ENCODE peak calls at places on chromosomes 5 and 9, in six cellular contexts. M is CD8-positive, alpha-beta memory T cell; D is ascending aorta; V is SJSA1; I is IMR-90; R is SK-N-SH. U is an unnamed sample.

GRCh38 chr5:151199581-151200185 is 24.2 kb downstream of the CCDC69 start:
- DNase-seq in M (no peak), D (no peak), V (no peak), I (no peak), R (no peak), U (no peak)

GRCh38 chr9:137349471-137350033 is 47.5 kb upstream of the NRARP start:
- DNase-seq in M (no peak), D (no peak), V (no peak), I (no peak), R (peak; percentile 16), U (no peak)

GRCh38 chr5:56951131-56951945 is 585 bp downstream of the MIER3 start:
- DNase-seq in M (peak; percentile 9), D (no peak), V (peak; percentile 45), I (no peak), R (peak; percentile 82), U (no peak)

GRCh38 chr5:125612356-125613149 is 810.7 kb upstream of the GRAMD2B start:
- DNase-seq in M (no peak), D (no peak), V (no peak), I (no peak), R (no peak), U (no peak)

GRCh38 chr5:43652537-43653302 is 49.7 kb downstream of the NNT start:
- DNase-seq in M (no peak), D (no peak), V (no peak), I (no peak), R (no peak), U (no peak)

GRCh38 chr9:126389958-126390357 is 63.3 kb downstream of the MVB12B start:
- DNase-seq in M (no peak), D (no peak), V (no peak), I (no peak), R (no peak), U (no peak)

GRCh38 chr5:103907001-103907400 is 344.4 kb upstream of the NUDT12 start:
- DNase-seq in M (no peak), D (no peak), V (no peak), I (no peak), R (no peak), U (no peak)

GRCh38 chr9:87554177-87554940 is 56.7 kb downstream of the DAPK1 start:
- DNase-seq in M (no peak), D (no peak), V (no peak), I (no peak), R (no peak), U (no peak)

GRCh38 chr9:127966416-127967150 is 14.2 kb downstream of the EEIG1 start:
- DNase-seq in M (no peak), D (no peak), V (no peak), I (no peak), R (peak; percentile 57), U (no peak)

GRCh38 chr5:130066644-130067043 is 162.4 kb downstream of the CHSY3 start:
- DNase-seq in M (no peak), D (no peak), V (no peak), I (no peak), R (no peak), U (no peak)

GRCh38 chr9:105865315-105865714 is 171.0 kb downstream of the TMEM38B start:
- DNase-seq in M (no peak), D (no peak), V (no peak), I (no peak), R (no peak), U (no peak)

GRCh38 chr5:134511796-134512660 is 13.4 kb upstream of the JADE2 start:
- DNase-seq in M (no peak), D (no peak), V (peak; percentile 42), I (peak; percentile 63), R (no peak), U (no peak)

GRCh38 chr9:73153793-73154227 is 2.1 kb downstream of the ANXA1 start:
- DNase-seq in M (no peak), D (no peak), V (no peak), I (peak; percentile 28), R (no peak), U (no peak)

GRCh38 chr5:21143686-21144085 is 1155.7 kb upstream of the CDH18 start:
- DNase-seq in M (no peak), D (no peak), V (no peak), I (no peak), R (no peak), U (no peak)

GRCh38 chr5:38780950-38781349 is 64.9 kb upstream of the OSMR start:
- DNase-seq in M (no peak), D (no peak), V (peak; percentile 59), I (peak; percentile 66), R (no peak), U (no peak)

GRCh38 chr9:68651280-68651893 is 53.7 kb upstream of the PIP5K1B start:
- DNase-seq in M (no peak), D (no peak), V (no peak), I (no peak), R (no peak), U (no peak)

GRCh38 chr9:131657890-131658752 is 81.8 kb downstream of the RAPGEF1 start:
- DNase-seq in M (no peak), D (no peak), V (peak; percentile 85), I (peak; percentile 95), R (no peak), U (no peak)

GRCh38 chr9:131661954-131662621 is 77.8 kb downstream of the RAPGEF1 start:
- DNase-seq in M (peak; percentile 58), D (no peak), V (no peak), I (no peak), R (no peak), U (no peak)

GRCh38 chr9:131663288-131663687 is 76.6 kb downstream of the RAPGEF1 start:
- DNase-seq in M (no peak), D (no peak), V (no peak), I (no peak), R (peak; percentile 76), U (no peak)

GRCh38 chr9:131658753-131659129 is 81.1 kb downstream of the RAPGEF1 start:
- DNase-seq in M (no peak), D (no peak), V (no peak), I (no peak), R (no peak), U (no peak)

DNA sequence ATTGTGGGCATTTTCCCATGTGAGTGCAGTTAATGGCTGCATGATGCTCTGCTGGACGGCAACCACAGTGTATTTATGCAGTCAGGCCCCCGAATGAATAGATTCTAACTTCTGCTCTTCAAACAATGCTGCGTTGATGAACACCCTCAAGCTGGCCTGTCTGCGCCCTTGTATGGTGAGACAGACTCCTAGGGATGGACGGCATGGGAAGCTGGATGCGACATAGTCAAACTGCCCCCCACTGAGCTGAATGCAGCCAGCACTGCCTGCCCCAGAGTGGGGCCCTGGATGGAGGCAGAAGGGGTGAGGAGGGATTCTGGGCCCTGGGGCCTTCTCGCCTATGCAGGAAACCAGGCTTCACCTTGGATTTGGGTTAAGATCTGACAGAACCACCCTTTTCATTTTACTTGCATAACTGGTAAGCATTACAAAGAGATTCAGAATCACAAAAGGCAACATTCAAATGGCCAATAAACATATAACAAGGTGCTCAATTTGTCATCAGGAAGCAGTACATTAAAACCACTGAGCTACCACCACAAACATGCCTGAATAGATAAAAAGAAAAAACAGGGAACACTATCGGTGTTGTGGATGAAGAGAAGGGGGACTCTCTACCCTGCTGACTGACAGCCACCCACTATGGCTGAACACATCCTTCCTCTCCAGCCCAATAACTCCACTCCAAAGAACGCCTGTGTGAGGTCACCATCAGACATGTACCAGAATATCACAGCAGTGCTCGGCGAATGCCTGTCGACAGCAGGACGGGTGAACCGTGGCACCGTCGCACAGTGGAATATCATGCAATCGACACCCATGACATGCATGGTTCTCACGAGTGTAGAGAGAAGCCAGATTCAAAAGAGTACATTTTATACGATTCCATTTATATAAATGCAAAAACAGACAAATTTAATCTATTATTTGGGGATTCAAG is 79.1 kb downstream of the RAPGEF1 start:
- DNase-seq in M (no peak), D (no peak), V (peak; percentile 47), I (no peak), R (no peak), U (no peak)
- H3K4me3 ChIP-seq in M (no peak overlapping the region), D (no peak overlapping the region), V (no peak overlapping the region), I (no peak overlapping the region), R (no peak overlapping the region), U (no peak overlapping the region)

GRCh38 chr9:70601000-70601929 is 186.8 kb upstream of the KLF9 start:
- DNase-seq in M (no peak), D (peak; percentile 87), V (peak; percentile 98), I (peak; percentile 100), R (peak; percentile 70), U (no peak)

GRCh38 chr9:70600479-70600878 is 186.0 kb upstream of the KLF9 start:
- DNase-seq in M (no peak), D (no peak), V (no peak), I (peak; percentile 89), R (no peak), U (no peak)

GRCh38 chr9:70602364-70603019 is 188.0 kb upstream of the KLF9 start:
- DNase-seq in M (no peak), D (no peak), V (peak; percentile 78), I (peak; percentile 91), R (peak; percentile 66), U (peak; percentile 47)

GRCh38 chr9:70607329-70607728 is 192.9 kb upstream of the KLF9 start:
- DNase-seq in M (no peak), D (no peak), V (no peak), I (no peak), R (no peak), U (no peak)

DNA sequence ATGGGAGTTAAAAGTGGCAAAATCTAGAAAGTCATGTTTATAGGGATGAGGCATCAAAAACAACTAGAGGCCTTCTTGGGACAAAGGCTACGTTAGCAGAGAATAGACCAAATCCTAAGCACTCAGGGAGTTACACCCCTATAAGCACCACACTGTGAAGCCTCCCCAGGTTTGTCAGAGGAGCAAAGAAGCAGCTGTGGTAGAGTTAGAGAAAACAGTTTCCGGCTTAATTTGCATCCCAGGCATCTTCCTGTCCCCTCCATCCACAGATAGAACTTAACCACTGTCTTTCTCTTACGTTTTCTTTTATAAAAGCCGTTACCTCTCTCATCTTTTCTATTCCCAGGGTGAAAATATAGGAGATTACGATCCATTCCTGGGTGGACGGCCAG is 188.6 kb upstream of the KLF9 start:
- DNase-seq in M (no peak), D (no peak), V (no peak), I (no peak), R (no peak), U (no peak)
- H3K4me3 ChIP-seq in M (no peak overlapping the region), D (no peak overlapping the region), V (no peak overlapping the region), I (no peak overlapping the region), R (no peak overlapping the region), U (no peak overlapping the region)

GRCh38 chr9:34992376-34992951 is 2.9 kb downstream of the DNAJB5 start:
- DNase-seq in M (no peak), D (peak; percentile 86), V (peak; percentile 46), I (peak; percentile 94), R (no peak), U (no peak)
- H3K4me3 ChIP-seq in M (no peak overlapping the region), D (peak overlapping the region; percentile 81), V (no peak overlapping the region), I (no peak overlapping the region), R (no peak overlapping the region), U (no peak overlapping the region)

DNA sequence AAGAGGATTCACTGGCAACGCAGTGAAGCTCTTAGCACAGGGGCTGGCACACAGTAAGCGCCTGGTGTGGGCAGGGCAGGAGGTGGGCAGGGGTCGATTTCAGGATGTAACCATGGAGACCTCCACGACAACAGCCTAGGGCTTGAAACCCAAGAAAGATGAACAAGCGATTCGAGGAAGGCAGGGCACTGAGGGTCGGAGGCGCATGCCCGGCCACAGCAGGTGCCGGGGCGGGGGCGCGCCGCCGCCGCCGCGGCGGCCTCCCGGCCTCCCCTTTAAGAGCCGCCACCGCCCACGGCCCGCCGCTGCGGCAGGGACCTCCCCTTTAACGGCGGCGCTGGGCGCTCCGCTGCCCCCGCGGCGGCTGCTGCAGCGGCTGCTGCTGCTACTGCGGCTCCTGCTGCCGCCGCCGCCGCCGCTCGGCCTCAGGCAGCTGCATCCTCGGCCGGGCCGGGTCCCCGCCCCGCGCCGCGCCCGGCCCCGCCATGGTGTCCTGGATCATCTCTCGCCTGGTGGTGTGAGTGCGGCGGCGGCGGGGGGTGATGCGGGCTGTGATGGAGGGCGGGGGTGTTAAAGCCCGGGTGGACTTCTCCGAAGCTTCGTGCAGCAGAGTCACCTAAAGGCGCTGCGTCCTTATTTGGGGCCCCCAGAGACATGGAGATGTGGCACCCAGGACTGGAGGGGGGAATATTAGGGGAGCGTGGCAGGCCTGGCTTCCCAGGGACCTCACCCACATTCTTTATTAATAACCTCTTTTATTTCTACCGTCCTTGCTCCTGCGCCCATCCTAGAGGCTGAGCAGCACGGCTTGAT is at the start of gene REEP2:
- DNase-seq in M (peak; percentile 51), D (no peak), V (peak; percentile 30), I (peak; percentile 47), R (peak; percentile 94), U (peak; percentile 34)
- H3K4me3 ChIP-seq in M (peak within 1 kb of the TSS; percentile 61), D (peak within 1 kb of the TSS; percentile 76), V (peak within 1 kb of the TSS; percentile 44), I (peak within 1 kb of the TSS; percentile 53), R (peak within 1 kb of the TSS; percentile 84), U (peak within 1 kb of the TSS; percentile 59)